ENCODE peak calls at places on chromosome 14, in eight cellular contexts. P is stomach, A is vagina, Y is HCT116, B is breast epithelium, T is endothelial cell of umbilical vein, E is prostate gland, W is Panc1. D is an unnamed sample. For H3K4me1, the result is how much of the 10 kb centered on the place peaks cover.

GRCh38 chr14:79614443-79614842 is 596.9 kb downstream of the DIO2 start:
- DNase-seq in P (no peak), A (no peak), Y (no peak), B (no peak), T (no peak), E (no peak), W (no peak), D (no peak)

GRCh38 chr14:52363969-52364368 is 49.9 kb downstream of the PTGER2 start:
- DNase-seq in P (no peak), A (no peak), Y (no peak), B (no peak), T (no peak), E (no peak), W (no peak), D (no peak)

GRCh38 chr14:66476964-66477363 is 9.2 kb upstream of the CCDC196 start:
- DNase-seq in P (no peak), A (no peak), Y (no peak), B (no peak), T (peak), E (no peak), W (no peak), D (no peak)

GRCh38 chr14:44962573-44963528 is 861 bp downstream of the TOGARAM1 start:
- DNase-seq in P (peak), A (peak), Y (no peak), B (peak), T (peak), E (peak), W (no peak), D (peak)

GRCh38 chr14:99775351-99775750 is 17.9 kb upstream of the EML1 start:
- DNase-seq in P (no peak), A (no peak), Y (no peak), B (no peak), T (no peak), E (no peak), W (no peak), D (no peak)

GRCh38 chr14:98896476-98896875 is 375.5 kb downstream of the BCL11B start:
- DNase-seq in P (no peak), A (no peak), Y (no peak), B (no peak), T (no peak), E (no peak), W (no peak), D (no peak)

GRCh38 chr14:67557118-67557517 is 24.0 kb downstream of the PLEKHH1 start:
- DNase-seq in P (no peak), A (no peak), Y (no peak), B (no peak), T (no peak), E (no peak), W (no peak), D (no peak)

GRCh38 chr14:69616408-69616773 is 5.0 kb downstream of the SUSD6 start:
- DNase-seq in P (no peak), A (no peak), Y (no peak), B (no peak), T (no peak), E (no peak), W (no peak), D (no peak)

GRCh38 chr14:34711169-34711568 is 3.2 kb downstream of the CFL2 start:
- DNase-seq in P (no peak), A (no peak), Y (no peak), B (no peak), T (peak), E (no peak), W (no peak), D (no peak)

GRCh38 chr14:80584638-80585505 is 356.7 kb downstream of the CEP128 start:
- DNase-seq in P (no peak), A (no peak), Y (peak), B (no peak), T (peak), E (no peak), W (peak), D (no peak)

GRCh38 chr14:52314521-52315354 is 626 bp downstream of the PTGER2 start:
- DNase-seq in P (peak), A (no peak), Y (no peak), B (no peak), T (peak), E (no peak), W (no peak), D (peak)

GRCh38 chr14:37195327-37195726 is 2.4 kb upstream of the MIPOL1 start:
- DNase-seq in P (no peak), A (no peak), Y (no peak), B (no peak), T (peak), E (no peak), W (no peak), D (no peak)

GRCh38 chr14:32509632-32510187 is 180.6 kb downstream of the AKAP6 start:
- DNase-seq in P (peak), A (no peak), Y (no peak), B (no peak), T (peak), E (peak), W (no peak), D (no peak)

GRCh38 chr14:106879241-106879640 is 1352.9 kb downstream of the TMEM121 start:
- DNase-seq in P (peak), A (no peak), Y (peak), B (no peak), T (no peak), E (no peak), W (no peak), D (peak)

GRCh38 chr14:61188196-61188595 is 92.9 kb downstream of the TMEM30B start:
- DNase-seq in P (no peak), A (no peak), Y (no peak), B (peak), T (peak), E (peak), W (no peak), D (no peak)

GRCh38 chr14:40899435-40899834 is 707.2 kb upstream of the LRFN5 start:
- DNase-seq in P (no peak), A (no peak), Y (no peak), B (no peak), T (no peak), E (no peak), W (no peak), D (no peak)

GRCh38 chr14:21699551-21699950 is 25.9 kb upstream of the OR4E1 start:
- DNase-seq in P (no peak), A (no peak), Y (no peak), B (no peak), T (no peak), E (no peak), W (no peak), D (no peak)

GRCh38 chr14:64704743-64705405 is 650 bp downstream of the PLEKHG3 start:
- DNase-seq in P (peak), A (no peak), Y (no peak), B (peak), T (no peak), E (peak), W (no peak), D (peak)

GRCh38 chr14:88706425-88706824 is 86.3 kb downstream of the EML5 start:
- DNase-seq in P (no peak), A (no peak), Y (no peak), B (no peak), T (no peak), E (no peak), W (no peak), D (no peak)

GRCh38 chr14:75132374-75133086 is 5.7 kb upstream of the NEK9 start:
- DNase-seq in P (no peak), A (no peak), Y (peak), B (no peak), T (peak), E (peak), W (peak), D (no peak)

GRCh38 chr14:51860836-51861583 is 598 bp downstream of the GNG2 start:
- DNase-seq in P (no peak), A (no peak), Y (no peak), B (no peak), T (no peak), E (no peak), W (no peak), D (no peak)

GRCh38 chr14:23483216-23483854 is 13.8 kb downstream of the NGDN start:
- DNase-seq in P (no peak), A (no peak), Y (no peak), B (no peak), T (no peak), E (no peak), W (no peak), D (no peak)

GRCh38 chr14:55281316-55281839 is 10.2 kb downstream of the FBXO34 start:
- DNase-seq in P (no peak), A (no peak), Y (no peak), B (no peak), T (no peak), E (no peak), W (no peak), D (no peak)

GRCh38 chr14:96204151-96205058 is at the start of gene BDKRB2:
- DNase-seq in P (peak), A (no peak), Y (peak), B (peak), T (peak), E (peak), W (no peak), D (peak)

GRCh38 chr14:104239866-104240301 is 101.5 kb downstream of the KIF26A start:
- DNase-seq in P (peak), A (no peak), Y (no peak), B (peak), T (no peak), E (no peak), W (no peak), D (no peak)

GRCh38 chr14:103432627-103433026 is 47.4 kb downstream of the MARK3 start:
- DNase-seq in P (no peak), A (no peak), Y (no peak), B (no peak), T (no peak), E (no peak), W (no peak), D (no peak)

GRCh38 chr14:20302042-20302761 is 3.5 kb downstream of the TTC5 start:
- DNase-seq in P (no peak), A (no peak), Y (no peak), B (no peak), T (no peak), E (no peak), W (no peak), D (no peak)

GRCh38 chr14:99516156-99517045 is 35.2 kb downstream of the CCNK start:
- DNase-seq in P (no peak), A (no peak), Y (no peak), B (peak), T (no peak), E (no peak), W (no peak), D (peak)

GRCh38 chr14:82251434-82251833 is 717.8 kb upstream of the SEL1L start:
- DNase-seq in P (no peak), A (no peak), Y (no peak), B (no peak), T (no peak), E (no peak), W (no peak), D (no peak)

GRCh38 chr14:38127784-38128183 is 79.9 kb upstream of the SSTR1 start:
- DNase-seq in P (no peak), A (no peak), Y (no peak), B (no peak), T (no peak), E (no peak), W (no peak), D (no peak)

GRCh38 chr14:71659165-71659564 is 273.1 kb upstream of the RGS6 start:
- DNase-seq in P (no peak), A (no peak), Y (no peak), B (no peak), T (peak), E (no peak), W (no peak), D (no peak)
- H3K4me3 ChIP-seq in P (no peak), A (no peak), Y (no peak), B (no peak), T (peak), E (no peak), W (no peak), D (no peak)

GRCh38 chr14:73714656-73715081 is 485 bp upstream of the PNMA1 start:
- DNase-seq in P (no peak), A (no peak), Y (no peak), B (no peak), T (no peak), E (no peak), W (no peak), D (no peak)

GRCh38 chr14:73715707-73716106 is 1.5 kb upstream of the PNMA1 start:
- DNase-seq in P (no peak), A (no peak), Y (no peak), B (no peak), T (no peak), E (no peak), W (no peak), D (no peak)

GRCh38 chr14:73712540-73713141 is 1.5 kb downstream of the PNMA1 start:
- DNase-seq in P (no peak), A (no peak), Y (no peak), B (no peak), T (peak), E (no peak), W (no peak), D (peak)

GRCh38 chr14:73713206-73713803 is 879 bp downstream of the PNMA1 start:
- DNase-seq in P (no peak), A (no peak), Y (no peak), B (no peak), T (no peak), E (no peak), W (no peak), D (no peak)

DNA sequence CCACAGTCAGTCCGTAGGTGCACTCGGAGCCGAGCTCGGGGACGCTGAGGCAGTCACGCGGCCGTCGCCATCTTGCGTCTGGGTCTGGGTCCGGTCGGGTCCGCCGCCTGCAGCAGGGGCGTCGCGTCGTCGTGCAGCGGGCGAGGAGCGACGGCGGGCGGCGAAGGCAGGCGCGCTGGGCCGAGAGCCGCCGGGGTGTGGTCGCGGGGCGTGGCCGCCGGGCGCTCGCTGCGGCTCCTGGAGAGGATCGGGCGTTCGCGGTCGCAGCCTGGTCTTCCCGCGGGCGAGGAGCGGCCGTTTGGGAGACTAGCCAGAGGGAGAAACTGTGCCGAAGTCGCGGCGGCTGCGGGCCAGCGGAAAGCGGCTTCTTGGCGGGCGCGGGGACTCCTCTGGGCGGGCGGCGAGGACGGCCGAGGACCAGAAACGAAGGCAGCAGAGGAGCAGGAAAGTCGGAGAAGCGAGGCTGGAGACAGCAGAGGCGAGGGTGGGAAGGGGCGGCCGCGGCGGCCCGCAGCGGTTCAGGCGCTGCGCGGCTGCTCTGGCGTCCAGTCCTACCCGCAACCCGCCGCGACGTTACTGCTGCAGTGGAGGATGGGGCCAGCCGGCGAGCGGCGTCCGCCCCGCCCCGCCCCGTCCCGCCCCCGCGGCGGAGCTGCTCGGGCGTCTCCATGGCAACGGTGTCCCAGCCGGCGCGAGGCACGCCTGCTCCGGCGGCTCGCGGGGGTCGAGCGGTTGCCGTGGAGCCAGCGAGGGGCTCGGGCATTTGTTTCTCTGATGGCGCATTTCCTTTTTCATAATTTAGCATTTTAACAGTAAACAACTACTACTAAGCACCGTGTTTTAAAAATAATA is at the start of gene PNMA1:
- DNase-seq in P (peak), A (no peak), Y (no peak), B (peak), T (peak), E (peak), W (no peak), D (peak)
- TF ChIP-seq POLR2AphosphoS5 in P (peak), A (no peak), Y (peak), B (peak), T (peak), E (no peak), W (peak), D (peak)

DNA sequence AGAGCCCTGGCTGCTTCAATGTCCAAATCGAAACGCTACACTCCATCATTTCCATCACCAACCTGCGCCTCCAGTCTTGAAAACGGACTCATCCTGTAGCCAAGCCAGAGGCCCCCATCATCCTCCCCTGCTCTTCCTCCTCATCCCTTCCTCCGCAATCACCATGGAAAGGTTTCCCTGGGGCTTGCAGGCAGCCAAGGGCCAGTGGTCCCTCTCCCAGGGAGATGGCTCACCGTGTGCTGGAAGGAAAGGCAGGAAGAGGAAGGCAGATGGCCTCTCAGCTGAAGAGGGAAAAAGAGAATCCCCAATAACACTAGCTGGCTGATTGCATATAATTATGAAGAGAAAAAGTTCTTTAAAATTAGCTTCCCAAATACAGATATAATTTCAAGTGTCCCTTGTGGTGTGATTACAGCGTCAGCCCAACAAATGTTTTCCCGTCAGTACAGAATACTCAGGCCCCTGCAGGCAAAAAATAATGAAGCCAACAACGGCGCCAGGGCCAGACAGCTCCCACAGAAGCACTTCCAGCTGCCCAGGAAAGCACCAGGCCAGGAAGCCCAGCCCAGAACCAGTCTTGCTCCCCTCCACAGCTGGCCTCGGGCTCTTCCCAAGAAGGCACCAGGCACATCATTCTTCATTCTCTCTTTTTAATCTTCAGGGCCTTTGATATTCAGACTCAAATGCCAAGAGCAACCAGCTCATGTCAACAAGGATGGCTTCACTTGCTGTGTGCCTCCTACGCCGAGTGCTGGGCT is 24.7 kb downstream of the ITPK1 start:
- DNase-seq in P (no peak), A (no peak), Y (no peak), B (no peak), T (no peak), E (peak), W (no peak), D (no peak)
- H3K4me1 ChIP-seq in P (under half), A (half or more), Y (under half), B (under half), T (under half), E (under half), W (under half), D (under half)

DNA sequence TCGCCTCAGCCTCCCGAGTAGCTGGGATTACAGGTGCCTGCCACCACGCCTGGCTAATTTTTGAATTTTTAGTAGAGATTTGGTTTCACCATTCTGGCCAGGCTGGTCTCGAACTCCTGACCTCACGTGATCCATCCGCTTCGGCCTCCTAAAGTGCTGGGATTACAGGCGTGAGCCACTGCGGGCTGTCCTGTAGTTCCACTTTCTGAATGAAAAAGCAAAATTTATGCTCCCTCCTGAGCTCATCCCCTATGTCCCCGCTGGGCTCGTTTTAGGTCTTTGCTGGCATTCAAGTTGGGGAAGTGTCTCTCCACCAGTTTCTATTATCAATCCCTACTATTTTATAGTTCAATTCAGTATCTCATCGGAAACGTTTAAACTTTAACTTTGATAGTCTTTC is 11.7 kb upstream of the DNAL1 start:
- DNase-seq in P (no peak), A (no peak), Y (no peak), B (no peak), T (no peak), E (no peak), W (no peak), D (no peak)
- H3K4me3 ChIP-seq in P (peak), A (peak), Y (no peak), B (peak), T (peak), E (peak), W (peak), D (peak)

GRCh38 chr14:91202234-91202974 is 42.1 kb downstream of the GPR68 start:
- DNase-seq in P (peak), A (no peak), Y (no peak), B (no peak), T (peak), E (peak), W (no peak), D (peak)
- TF ChIP-seq POLR2AphosphoS5 in P (no peak), A (no peak), Y (no peak), B (no peak), T (peak), E (peak), W (no peak), D (peak)

D was measured in spleen.